ENCODE peak calls at places on chromosomes 13 and 19, in ten cellular contexts. One of them, this sample, is unnamed.

GRCh38 chr19:12838182-12838890 is at the start of gene MAST1:
- DNase-seq in cardiac muscle cell: peak
- DNase-seq in progenitor cell of endocrine pancreas: peak
- DNase-seq in astrocyte of the cerebellum: no peak
- DNase-seq in sigmoid colon: no peak
- DNase-seq in pancreas: peak
- DNase-seq in Calu3: peak
- DNase-seq in fibroblast of mammary gland: no peak
- DNase-seq in thoracic aorta: no peak
- DNase-seq in tibial artery: no peak
- DNase-seq in this sample: no peak

GRCh38 chr19:52943884-52944643 is 18.6 kb downstream of the ZNF816 start:
- DNase-seq in cardiac muscle cell: no peak
- DNase-seq in progenitor cell of endocrine pancreas: no peak
- DNase-seq in astrocyte of the cerebellum: no peak
- DNase-seq in sigmoid colon: peak
- DNase-seq in pancreas: no peak
- DNase-seq in Calu3: no peak
- DNase-seq in fibroblast of mammary gland: no peak
- DNase-seq in thoracic aorta: no peak
- DNase-seq in tibial artery: peak
- DNase-seq in this sample: no peak

GRCh38 chr19:45186509-45187334 is 8.1 kb downstream of the BLOC1S3 start:
- DNase-seq in cardiac muscle cell: no peak
- DNase-seq in progenitor cell of endocrine pancreas: no peak
- DNase-seq in astrocyte of the cerebellum: no peak
- DNase-seq in sigmoid colon: no peak
- DNase-seq in pancreas: no peak
- DNase-seq in Calu3: no peak
- DNase-seq in fibroblast of mammary gland: peak
- DNase-seq in thoracic aorta: no peak
- DNase-seq in tibial artery: no peak
- DNase-seq in this sample: peak

GRCh38 chr13:48234652-48235099 is 1.7 kb downstream of the ITM2B start:
- DNase-seq in cardiac muscle cell: no peak
- DNase-seq in progenitor cell of endocrine pancreas: no peak
- DNase-seq in astrocyte of the cerebellum: no peak
- DNase-seq in sigmoid colon: no peak
- DNase-seq in pancreas: no peak
- DNase-seq in Calu3: no peak
- DNase-seq in fibroblast of mammary gland: no peak
- DNase-seq in thoracic aorta: no peak
- DNase-seq in tibial artery: no peak
- DNase-seq in this sample: no peak

GRCh38 chr19:10565028-10565566 is 713 bp downstream of the KRI1 start:
- DNase-seq in cardiac muscle cell: peak
- DNase-seq in progenitor cell of endocrine pancreas: peak
- DNase-seq in astrocyte of the cerebellum: no peak
- DNase-seq in sigmoid colon: peak
- DNase-seq in pancreas: peak
- DNase-seq in Calu3: peak
- DNase-seq in fibroblast of mammary gland: peak
- DNase-seq in thoracic aorta: no peak
- DNase-seq in tibial artery: peak
- DNase-seq in this sample: no peak

GRCh38 chr19:16111909-16112752 is 442 bp downstream of the RAB8A start:
- DNase-seq in cardiac muscle cell: no peak
- DNase-seq in progenitor cell of endocrine pancreas: no peak
- DNase-seq in astrocyte of the cerebellum: no peak
- DNase-seq in sigmoid colon: peak
- DNase-seq in pancreas: no peak
- DNase-seq in Calu3: no peak
- DNase-seq in fibroblast of mammary gland: no peak
- DNase-seq in thoracic aorta: no peak
- DNase-seq in tibial artery: no peak
- DNase-seq in this sample: no peak

GRCh38 chr13:67308004-67308772 is 78.1 kb upstream of the PCDH9 start:
- DNase-seq in cardiac muscle cell: no peak
- DNase-seq in progenitor cell of endocrine pancreas: no peak
- DNase-seq in astrocyte of the cerebellum: no peak
- DNase-seq in sigmoid colon: no peak
- DNase-seq in pancreas: no peak
- DNase-seq in Calu3: no peak
- DNase-seq in fibroblast of mammary gland: no peak
- DNase-seq in thoracic aorta: no peak
- DNase-seq in tibial artery: no peak
- DNase-seq in this sample: no peak

GRCh38 chr13:50420720-50421456 is 405.6 kb downstream of the KCNRG start:
- DNase-seq in cardiac muscle cell: no peak
- DNase-seq in progenitor cell of endocrine pancreas: no peak
- DNase-seq in astrocyte of the cerebellum: no peak
- DNase-seq in sigmoid colon: no peak
- DNase-seq in pancreas: no peak
- DNase-seq in Calu3: no peak
- DNase-seq in fibroblast of mammary gland: no peak
- DNase-seq in thoracic aorta: no peak
- DNase-seq in tibial artery: no peak
- DNase-seq in this sample: no peak

GRCh38 chr19:1511318-1511988 is 1.4 kb downstream of the ADAMTSL5 start:
- DNase-seq in cardiac muscle cell: no peak
- DNase-seq in progenitor cell of endocrine pancreas: no peak
- DNase-seq in astrocyte of the cerebellum: no peak
- DNase-seq in sigmoid colon: no peak
- DNase-seq in pancreas: no peak
- DNase-seq in Calu3: no peak
- DNase-seq in fibroblast of mammary gland: no peak
- DNase-seq in thoracic aorta: no peak
- DNase-seq in tibial artery: no peak
- DNase-seq in this sample: no peak

GRCh38 chr13:59374720-59375119 is 789.0 kb downstream of the DIAPH3 start:
- DNase-seq in cardiac muscle cell: no peak
- DNase-seq in progenitor cell of endocrine pancreas: no peak
- DNase-seq in astrocyte of the cerebellum: no peak
- DNase-seq in sigmoid colon: no peak
- DNase-seq in pancreas: no peak
- DNase-seq in Calu3: no peak
- DNase-seq in fibroblast of mammary gland: no peak
- DNase-seq in thoracic aorta: no peak
- DNase-seq in tibial artery: no peak
- DNase-seq in this sample: no peak

GRCh38 chr13:47226516-47226915 is 329.7 kb upstream of the HTR2A start:
- DNase-seq in cardiac muscle cell: no peak
- DNase-seq in progenitor cell of endocrine pancreas: no peak
- DNase-seq in astrocyte of the cerebellum: no peak
- DNase-seq in sigmoid colon: no peak
- DNase-seq in pancreas: no peak
- DNase-seq in Calu3: no peak
- DNase-seq in fibroblast of mammary gland: peak
- DNase-seq in thoracic aorta: no peak
- DNase-seq in tibial artery: no peak
- DNase-seq in this sample: no peak

GRCh38 chr19:49455729-49456128 is 2.7 kb downstream of the ALDH16A1 start:
- DNase-seq in cardiac muscle cell: no peak
- DNase-seq in progenitor cell of endocrine pancreas: no peak
- DNase-seq in astrocyte of the cerebellum: no peak
- DNase-seq in sigmoid colon: no peak
- DNase-seq in pancreas: no peak
- DNase-seq in Calu3: no peak
- DNase-seq in fibroblast of mammary gland: peak
- DNase-seq in thoracic aorta: no peak
- DNase-seq in tibial artery: no peak
- DNase-seq in this sample: no peak

GRCh38 chr19:39078436-39079200 is 5.5 kb upstream of the ACP7 start:
- DNase-seq in cardiac muscle cell: peak
- DNase-seq in progenitor cell of endocrine pancreas: no peak
- DNase-seq in astrocyte of the cerebellum: peak
- DNase-seq in sigmoid colon: no peak
- DNase-seq in pancreas: no peak
- DNase-seq in Calu3: peak
- DNase-seq in fibroblast of mammary gland: peak
- DNase-seq in thoracic aorta: no peak
- DNase-seq in tibial artery: no peak
- DNase-seq in this sample: peak

GRCh38 chr13:97692628-97693027 is 258.7 kb downstream of the RAP2A start:
- DNase-seq in cardiac muscle cell: peak
- DNase-seq in progenitor cell of endocrine pancreas: no peak
- DNase-seq in astrocyte of the cerebellum: no peak
- DNase-seq in sigmoid colon: no peak
- DNase-seq in pancreas: no peak
- DNase-seq in Calu3: no peak
- DNase-seq in fibroblast of mammary gland: no peak
- DNase-seq in thoracic aorta: no peak
- DNase-seq in tibial artery: no peak
- DNase-seq in this sample: no peak

GRCh38 chr19:38773469-38774177 is at the start of gene LGALS7:
- DNase-seq in cardiac muscle cell: no peak
- DNase-seq in progenitor cell of endocrine pancreas: no peak
- DNase-seq in astrocyte of the cerebellum: no peak
- DNase-seq in sigmoid colon: no peak
- DNase-seq in pancreas: no peak
- DNase-seq in Calu3: no peak
- DNase-seq in fibroblast of mammary gland: no peak
- DNase-seq in thoracic aorta: no peak
- DNase-seq in tibial artery: no peak
- DNase-seq in this sample: no peak

GRCh38 chr19:8017808-8018207 is 12.4 kb upstream of the ELAVL1 start:
- DNase-seq in cardiac muscle cell: no peak
- DNase-seq in progenitor cell of endocrine pancreas: no peak
- DNase-seq in astrocyte of the cerebellum: no peak
- DNase-seq in sigmoid colon: no peak
- DNase-seq in pancreas: no peak
- DNase-seq in Calu3: no peak
- DNase-seq in fibroblast of mammary gland: no peak
- DNase-seq in thoracic aorta: no peak
- DNase-seq in tibial artery: no peak
- DNase-seq in this sample: no peak

GRCh38 chr13:35838356-35838755 is 292.8 kb downstream of the DCLK1 start:
- DNase-seq in cardiac muscle cell: peak
- DNase-seq in progenitor cell of endocrine pancreas: no peak
- DNase-seq in astrocyte of the cerebellum: peak
- DNase-seq in sigmoid colon: no peak
- DNase-seq in pancreas: no peak
- DNase-seq in Calu3: no peak
- DNase-seq in fibroblast of mammary gland: peak
- DNase-seq in thoracic aorta: no peak
- DNase-seq in tibial artery: no peak
- DNase-seq in this sample: peak

GRCh38 chr13:27168870-27169525 is 2.6 kb downstream of the USP12 start:
- DNase-seq in cardiac muscle cell: peak
- DNase-seq in progenitor cell of endocrine pancreas: no peak
- DNase-seq in astrocyte of the cerebellum: no peak
- DNase-seq in sigmoid colon: no peak
- DNase-seq in pancreas: no peak
- DNase-seq in Calu3: no peak
- DNase-seq in fibroblast of mammary gland: peak
- DNase-seq in thoracic aorta: no peak
- DNase-seq in tibial artery: no peak
- DNase-seq in this sample: no peak

DNA sequence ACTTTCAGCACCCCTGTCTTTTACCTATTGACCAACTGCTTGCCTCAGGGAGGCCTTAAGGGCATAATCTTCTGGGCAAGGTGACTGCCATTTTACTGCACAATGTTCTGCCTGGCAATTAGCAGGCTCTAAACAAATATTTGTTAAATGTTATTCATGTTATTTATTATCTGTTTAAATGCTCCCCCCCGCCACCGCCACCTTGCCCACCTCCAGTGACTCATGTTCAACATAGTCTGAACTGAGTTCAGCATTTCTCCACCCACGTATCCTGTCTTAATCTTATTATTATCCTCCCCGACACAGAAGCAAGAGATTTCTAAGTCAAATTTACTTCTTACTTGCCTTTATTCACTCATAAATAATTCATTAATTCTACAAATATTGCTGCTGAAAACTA is 144.8 kb downstream of the LIG4 start:
- DNase-seq in cardiac muscle cell: no peak
- DNase-seq in progenitor cell of endocrine pancreas: no peak
- DNase-seq in astrocyte of the cerebellum: no peak
- DNase-seq in sigmoid colon: no peak
- DNase-seq in pancreas: no peak
- DNase-seq in Calu3: no peak
- DNase-seq in fibroblast of mammary gland: no peak
- DNase-seq in thoracic aorta: no peak
- DNase-seq in tibial artery: no peak
- DNase-seq in this sample: no peak
- TF ChIP-seq CTCF in cardiac muscle cell: no peak
- TF ChIP-seq CTCF in progenitor cell of endocrine pancreas: no peak
- TF ChIP-seq CTCF in astrocyte of the cerebellum: no peak
- TF ChIP-seq CTCF in sigmoid colon: no peak
- TF ChIP-seq CTCF in pancreas: no peak
- TF ChIP-seq CTCF in Calu3: no peak
- TF ChIP-seq CTCF in fibroblast of mammary gland: no peak
- TF ChIP-seq CTCF in thoracic aorta: no peak
- TF ChIP-seq CTCF in tibial artery: no peak
- TF ChIP-seq CTCF in this sample: no peak

GRCh38 chr13:100396771-100397170 is 191.8 kb downstream of the GGACT start:
- DNase-seq in cardiac muscle cell: no peak
- DNase-seq in progenitor cell of endocrine pancreas: no peak
- DNase-seq in astrocyte of the cerebellum: no peak
- DNase-seq in sigmoid colon: no peak
- DNase-seq in pancreas: no peak
- DNase-seq in Calu3: no peak
- DNase-seq in fibroblast of mammary gland: no peak
- DNase-seq in thoracic aorta: no peak
- DNase-seq in tibial artery: no peak
- DNase-seq in this sample: no peak
- TF ChIP-seq CTCF in cardiac muscle cell: no peak
- TF ChIP-seq CTCF in progenitor cell of endocrine pancreas: no peak
- TF ChIP-seq CTCF in astrocyte of the cerebellum: no peak
- TF ChIP-seq CTCF in sigmoid colon: no peak
- TF ChIP-seq CTCF in pancreas: no peak
- TF ChIP-seq CTCF in Calu3: no peak
- TF ChIP-seq CTCF in fibroblast of mammary gland: no peak
- TF ChIP-seq CTCF in thoracic aorta: no peak
- TF ChIP-seq CTCF in tibial artery: no peak
- TF ChIP-seq CTCF in this sample: no peak

DNA sequence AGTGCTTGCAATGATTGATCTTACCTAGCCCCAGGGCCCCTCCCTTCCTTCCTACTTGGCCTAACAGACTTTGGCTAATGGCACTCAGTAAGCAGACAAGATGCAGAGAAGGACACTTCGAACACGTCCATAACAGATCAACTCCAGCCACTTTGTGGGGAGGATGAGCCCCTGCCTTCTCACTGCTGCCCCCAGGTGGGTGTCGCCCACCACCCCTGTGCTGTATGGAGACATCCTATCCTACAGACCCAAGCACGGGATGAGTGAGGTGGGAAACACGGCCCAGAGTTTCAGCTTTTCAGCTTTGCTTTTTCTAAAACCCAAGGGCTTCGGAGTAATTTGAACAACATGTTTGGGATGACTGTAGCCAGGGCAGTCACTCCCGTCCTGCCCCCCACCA is 5.5 kb downstream of the SLC7A1 start:
- DNase-seq in cardiac muscle cell: no peak
- DNase-seq in progenitor cell of endocrine pancreas: no peak
- DNase-seq in astrocyte of the cerebellum: no peak
- DNase-seq in sigmoid colon: no peak
- DNase-seq in pancreas: no peak
- DNase-seq in Calu3: no peak
- DNase-seq in fibroblast of mammary gland: no peak
- DNase-seq in thoracic aorta: no peak
- DNase-seq in tibial artery: no peak
- DNase-seq in this sample: no peak
- TF ChIP-seq CTCF in cardiac muscle cell: peak
- TF ChIP-seq CTCF in progenitor cell of endocrine pancreas: peak
- TF ChIP-seq CTCF in astrocyte of the cerebellum: peak
- TF ChIP-seq CTCF in sigmoid colon: no peak
- TF ChIP-seq CTCF in pancreas: no peak
- TF ChIP-seq CTCF in Calu3: no peak
- TF ChIP-seq CTCF in fibroblast of mammary gland: no peak
- TF ChIP-seq CTCF in thoracic aorta: no peak
- TF ChIP-seq CTCF in tibial artery: no peak
- TF ChIP-seq CTCF in this sample: peak

GRCh38 chr13:19056984-19057490 is 124.6 kb downstream of the TUBA3C start:
- DNase-seq in cardiac muscle cell: no peak
- DNase-seq in progenitor cell of endocrine pancreas: no peak
- DNase-seq in astrocyte of the cerebellum: no peak
- DNase-seq in sigmoid colon: no peak
- DNase-seq in pancreas: no peak
- DNase-seq in Calu3: no peak
- DNase-seq in fibroblast of mammary gland: no peak
- DNase-seq in thoracic aorta: no peak
- DNase-seq in tibial artery: no peak
- DNase-seq in this sample: no peak
- TF ChIP-seq CTCF in cardiac muscle cell: no peak
- TF ChIP-seq CTCF in progenitor cell of endocrine pancreas: no peak
- TF ChIP-seq CTCF in astrocyte of the cerebellum: no peak
- TF ChIP-seq CTCF in sigmoid colon: no peak
- TF ChIP-seq CTCF in pancreas: no peak
- TF ChIP-seq CTCF in Calu3: no peak
- TF ChIP-seq CTCF in fibroblast of mammary gland: no peak
- TF ChIP-seq CTCF in thoracic aorta: no peak
- TF ChIP-seq CTCF in tibial artery: no peak
- TF ChIP-seq CTCF in this sample: no peak